ENCODE peak calls at places on chromosome 19, in four cellular contexts. O, K, B and I are unnamed samples.

GRCh38 chr19:3336680-3337523 is 29.5 kb upstream of the NFIC start:
- DNase-seq in O (no peak), K (peak), B (no peak), I (peak)

GRCh38 chr19:49469828-49470614 is 4.0 kb upstream of the FLT3LG start:
- DNase-seq in O (peak), K (no peak), B (no peak), I (no peak)

GRCh38 chr19:40419780-40420179 is 6.0 kb downstream of the SERTAD1 start:
- DNase-seq in O (no peak), K (no peak), B (no peak), I (no peak)

GRCh38 chr19:30069535-30070197 is 127.6 kb downstream of the URI1 start:
- DNase-seq in O (no peak), K (peak), B (no peak), I (no peak)

GRCh38 chr19:16682539-16682938 is 21.6 kb downstream of the TMEM38A start:
- DNase-seq in O (no peak), K (no peak), B (no peak), I (no peak)

GRCh38 chr19:10305139-10305806 is 4.3 kb downstream of the ZGLP1 start:
- DNase-seq in O (no peak), K (no peak), B (peak), I (no peak)

GRCh38 chr19:17681505-17682125 is 6.5 kb downstream of the UNC13A start:
- DNase-seq in O (peak), K (peak), B (peak), I (no peak)

GRCh38 chr19:38596057-38596981 is 21.4 kb downstream of the MAP4K1 start:
- DNase-seq in O (peak), K (peak), B (no peak), I (peak)

GRCh38 chr19:46537136-46538097 is 41.8 kb upstream of the PNMA8B start:
- DNase-seq in O (peak), K (no peak), B (peak), I (peak)

GRCh38 chr19:58396691-58397532 is 1.5 kb downstream of the RNF225 start:
- DNase-seq in O (no peak), K (no peak), B (no peak), I (no peak)

GRCh38 chr19:54433697-54434096 is 15.3 kb upstream of the LENG8 start:
- DNase-seq in O (no peak), K (no peak), B (no peak), I (no peak)

GRCh38 chr19:40393894-40394815 is 4.2 kb upstream of the HIPK4 start:
- DNase-seq in O (no peak), K (no peak), B (no peak), I (no peak)

GRCh38 chr19:39407644-39408391 is 1.2 kb downstream of the ZFP36 start:
- DNase-seq in O (peak), K (peak), B (peak), I (peak)

GRCh38 chr19:925912-926594 is at the start of gene ARID3A:
- DNase-seq in O (no peak), K (no peak), B (no peak), I (no peak)

GRCh38 chr19:46955114-46955812 is 64.4 kb upstream of the NPAS1 start:
- DNase-seq in O (no peak), K (no peak), B (peak), I (no peak)

GRCh38 chr19:29658221-29658991 is 6.9 kb upstream of the PLEKHF1 start:
- DNase-seq in O (no peak), K (no peak), B (peak), I (no peak)

GRCh38 chr19:33902802-33903488 is 106.3 kb downstream of the KCTD15 start:
- DNase-seq in O (no peak), K (no peak), B (no peak), I (no peak)

GRCh38 chr19:49560358-49560900 is 19.9 kb downstream of the NOSIP start:
- DNase-seq in O (peak), K (no peak), B (no peak), I (no peak)

GRCh38 chr19:37537391-37537947 is 30.7 kb downstream of the ZNF793 start:
- DNase-seq in O (no peak), K (no peak), B (no peak), I (no peak)

GRCh38 chr19:2970201-2970838 is 7.0 kb upstream of the TLE6 start:
- DNase-seq in O (no peak), K (no peak), B (peak), I (no peak)